ENCODE peak calls at places on chromosomes 5 and 9, in ten cellular contexts. A is AG04450; O is lower lobe of right lung; T is small intestine; I is neural progenitor cell; U is heart left ventricle; P is CD8-positive, alpha-beta T cell; D is ovary; W is cardiac muscle cell; C is prostate gland. K is an unnamed sample. For H3K27me3, the result is how much of the 10 kb centered on the place peaks cover.

GRCh38 chr9:113228130-113228665 is 6.9 kb downstream of the SLC31A1 start:
- DNase-seq in D (no peak), U (no peak), T (peak), A (no peak), P (no peak), O (no peak), W (no peak), C (no peak), I (no peak), K (no peak)

GRCh38 chr5:119453045-119453383 is 717 bp downstream of the HSD17B4 start:
- DNase-seq in I (no peak), A (no peak), W (peak), U (no peak), D (peak), T (peak), O (peak), P (no peak), C (peak), K (no peak)

GRCh38 chr5:139146809-139147742 is 51.1 kb downstream of the SIL1 start:
- DNase-seq in W (peak), D (no peak), T (no peak), A (no peak), I (no peak), O (no peak), C (no peak), P (no peak), U (no peak), K (no peak)

GRCh38 chr9:23081377-23081776 is 634.8 kb downstream of the DMRTA1 start:
- DNase-seq in C (no peak), T (no peak), U (no peak), D (no peak), A (no peak), W (no peak), P (no peak), I (no peak), O (no peak), K (no peak)

GRCh38 chr5:135392256-135392655 is 6.8 kb downstream of the MACROH2A1 start:
- DNase-seq in O (no peak), D (no peak), C (no peak), I (no peak), U (no peak), P (no peak), W (peak), A (no peak), T (peak), K (no peak)

GRCh38 chr5:73380052-73380451 is 68.5 kb downstream of the FOXD1 start:
- DNase-seq in P (no peak), C (no peak), O (no peak), U (no peak), W (peak), D (no peak), I (no peak), A (no peak), T (no peak), K (no peak)

GRCh38 chr5:114361724-114362196 is at the start of gene KCNN2:
- DNase-seq in T (peak), D (peak), O (peak), A (peak), I (peak), C (peak), W (peak), P (no peak), U (peak), K (peak)

GRCh38 chr9:20477940-20478620 is 144.2 kb downstream of the MLLT3 start:
- DNase-seq in P (no peak), U (no peak), A (no peak), W (peak), C (no peak), I (peak), D (no peak), O (no peak), T (no peak), K (no peak)

GRCh38 chr9:117189121-117189520 is 225.7 kb downstream of the ASTN2 start:
- DNase-seq in O (no peak), A (no peak), C (no peak), W (peak), T (no peak), I (no peak), D (no peak), U (no peak), P (no peak), K (no peak)

GRCh38 chr5:135208555-135209494 is 174.8 kb upstream of the PITX1 start:
- DNase-seq in O (no peak), W (peak), I (no peak), D (no peak), A (peak), T (peak), P (no peak), C (no peak), U (no peak), K (no peak)

GRCh38 chr9:5670079-5670478 is 41.2 kb downstream of the RIC1 start:
- DNase-seq in U (no peak), D (no peak), I (no peak), C (no peak), T (no peak), A (no peak), O (no peak), P (no peak), W (no peak), K (no peak)

GRCh38 chr5:78287833-78288232 is 6.7 kb downstream of the AP3B1 start:
- DNase-seq in T (no peak), D (no peak), U (no peak), C (no peak), O (no peak), A (peak), P (no peak), I (no peak), W (peak), K (no peak)

GRCh38 chr9:127578952-127579853 is 32.9 kb upstream of the STXBP1 start:
- DNase-seq in P (peak), T (peak), D (peak), C (peak), U (peak), A (peak), O (peak), I (peak), W (peak), K (peak)

GRCh38 chr5:7392401-7393024 is 3.4 kb upstream of the ADCY2 start:
- DNase-seq in T (peak), O (no peak), C (peak), W (peak), P (no peak), D (no peak), I (peak), A (no peak), U (no peak), K (peak)

GRCh38 chr5:65161655-65162054 is 320.1 kb downstream of the ADAMTS6 start:
- DNase-seq in P (no peak), A (no peak), W (no peak), C (no peak), D (no peak), I (no peak), O (no peak), U (no peak), T (no peak), K (no peak)

GRCh38 chr5:113447651-113448050 is 12.9 kb upstream of the TSSK1B start:
- DNase-seq in C (no peak), T (no peak), O (no peak), D (no peak), U (no peak), I (peak), P (no peak), A (no peak), W (peak), K (no peak)

GRCh38 chr5:54520940-54521339 is 3.4 kb downstream of the SNX18 start:
- DNase-seq in C (no peak), O (no peak), P (no peak), U (no peak), I (no peak), T (no peak), A (no peak), W (peak), D (no peak), K (no peak)

GRCh38 chr9:93288341-93288740 is 104.4 kb downstream of the WNK2 start:
- DNase-seq in A (no peak), U (peak), T (no peak), P (no peak), O (no peak), I (no peak), D (peak), C (no peak), W (no peak), K (no peak)

GRCh38 chr9:91315191-91315590 is 46.5 kb downstream of the AUH start:
- DNase-seq in O (no peak), I (no peak), U (no peak), P (no peak), D (no peak), C (no peak), W (no peak), A (no peak), T (no peak), K (no peak)

GRCh38 chr5:168892618-168893017 is 313.4 kb upstream of the PANK3 start:
- DNase-seq in P (no peak), I (peak), O (no peak), A (no peak), U (no peak), D (no peak), C (no peak), T (no peak), W (no peak), K (no peak)

GRCh38 chr5:168898261-168898911 is 319.2 kb upstream of the PANK3 start:
- DNase-seq in O (no peak), D (no peak), U (no peak), W (no peak), P (no peak), T (no peak), I (no peak), C (no peak), A (no peak), K (no peak)

GRCh38 chr5:168893231-168893630 is 314.1 kb upstream of the PANK3 start:
- DNase-seq in O (no peak), A (no peak), C (no peak), U (no peak), T (no peak), D (no peak), W (no peak), I (no peak), P (no peak), K (no peak)

GRCh38 chr5:168897387-168898122 is 318.4 kb upstream of the PANK3 start:
- DNase-seq in I (no peak), T (no peak), D (no peak), P (no peak), U (no peak), O (no peak), W (no peak), A (no peak), C (no peak), K (no peak)

GRCh38 chr5:168895295-168896019 is 316.3 kb upstream of the PANK3 start:
- DNase-seq in W (no peak), U (no peak), T (no peak), O (no peak), A (no peak), D (no peak), C (no peak), I (no peak), P (no peak), K (no peak)
- H3K27me3 ChIP-seq in W (under half), U (under half), T (under half), O (under half), A (under half), D (under half), C (under half), I (under half), P (under half), K (under half)

GRCh38 chr9:133346021-133346713 is 1.8 kb downstream of the MED22 start:
- DNase-seq in P (no peak), D (no peak), O (peak), W (no peak), A (no peak), C (no peak), U (no peak), I (no peak), T (no peak), K (no peak)
- H3K4me3 ChIP-seq in P (peak), D (peak), O (peak), W (no peak), A (peak), C (peak), U (peak), I (peak), T (no peak), K (peak)

DNA sequence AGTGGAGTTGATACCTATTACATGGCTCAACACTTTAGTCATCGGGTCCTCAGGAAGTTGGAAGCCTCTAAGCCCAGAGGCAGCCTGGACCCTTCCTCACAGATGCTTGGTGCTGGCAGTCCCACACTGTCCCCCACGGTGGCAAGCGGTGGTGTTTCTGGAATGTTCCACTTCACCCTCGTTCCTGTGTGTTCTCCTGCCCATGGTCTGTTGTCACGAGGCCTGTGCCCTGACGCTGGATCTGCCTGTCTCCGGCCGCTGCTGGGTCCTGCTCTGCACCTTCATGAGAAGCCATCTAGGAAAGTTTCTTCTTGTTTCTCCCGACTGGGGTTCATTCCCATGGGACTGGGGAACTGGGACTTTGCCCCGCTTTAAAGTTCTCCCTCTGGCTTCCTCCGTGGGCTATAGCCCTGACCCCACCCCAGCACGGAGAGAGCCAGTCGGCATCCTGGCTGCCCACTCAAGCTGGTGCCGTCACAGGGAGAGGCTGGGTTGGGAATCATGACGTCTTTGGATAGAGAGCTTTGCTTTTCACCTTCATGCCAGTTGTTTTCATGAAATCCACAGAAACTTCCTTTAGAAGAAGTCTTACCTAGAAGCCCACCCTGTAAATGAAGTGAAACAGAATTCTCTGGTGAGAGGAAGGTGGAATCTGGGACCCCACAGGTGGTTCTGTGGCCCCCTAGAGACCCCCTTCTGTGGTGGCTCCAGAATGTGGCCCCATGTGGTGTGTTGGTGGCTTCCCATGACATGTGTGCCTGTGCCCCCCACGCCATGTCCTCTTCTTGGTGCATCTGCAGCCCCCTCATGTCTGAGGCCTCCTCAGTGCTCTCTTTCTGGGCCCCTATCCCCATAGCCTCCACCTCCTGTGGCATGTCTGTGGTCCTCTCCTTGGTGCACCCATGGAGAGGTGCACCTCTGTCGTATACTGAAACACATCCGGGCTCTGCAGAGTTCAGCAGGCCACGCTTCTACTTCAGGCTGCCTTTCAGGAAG is 43.8 kb downstream of the TRIP13 start:
- DNase-seq in A (no peak), T (no peak), I (no peak), D (peak), O (no peak), C (no peak), W (no peak), P (peak), U (no peak), K (peak)
- H3K27me3 ChIP-seq in A (under half), T (under half), I (under half), D (under half), O (under half), C (under half), W (under half), P (under half), U (under half), K (under half)

GRCh38 chr9:3875371-3876132 is 349.8 kb upstream of the RFX3 start:
- DNase-seq in C (no peak), I (no peak), U (no peak), D (no peak), W (peak), T (no peak), P (no peak), A (peak), O (no peak), K (no peak)
- H3K4me3 ChIP-seq in C (no peak), I (no peak), U (no peak), D (no peak), W (no peak), T (no peak), P (no peak), A (no peak), O (no peak), K (no peak)

DNA sequence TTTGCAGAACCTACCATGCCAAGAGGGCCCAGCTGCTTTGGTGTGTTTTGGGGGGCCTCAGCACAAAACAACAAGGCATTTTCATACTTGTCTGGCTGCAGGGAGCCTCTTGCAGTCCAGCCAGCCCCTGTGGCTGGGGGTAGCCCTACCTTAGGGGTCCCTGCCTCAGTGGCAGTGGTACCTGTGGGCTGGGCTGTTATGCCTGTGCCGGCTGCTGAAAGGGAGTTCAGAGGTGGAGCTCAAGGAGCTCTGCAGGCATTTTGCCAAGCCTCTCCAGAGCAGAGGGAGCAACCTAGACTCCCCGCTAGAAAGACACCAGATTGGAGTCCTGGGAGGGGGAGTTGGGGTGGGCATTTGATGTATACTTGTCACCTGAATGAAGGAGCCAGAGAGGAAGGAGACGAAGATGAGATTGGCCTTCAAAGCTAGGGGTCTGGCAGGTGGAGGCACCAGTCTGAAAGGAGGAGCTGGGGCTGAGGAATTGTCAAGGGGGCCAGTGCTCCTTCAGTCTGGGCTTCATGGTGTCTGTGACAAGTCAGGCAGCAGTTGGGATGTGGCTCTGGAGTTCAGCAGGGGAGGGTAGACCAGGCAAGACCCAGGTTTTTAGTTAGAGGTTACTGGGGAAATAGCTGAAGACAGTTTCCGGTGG is 1.5 kb downstream of the SHROOM1 start:
- DNase-seq in U (no peak), O (peak), W (no peak), T (peak), P (no peak), I (no peak), C (no peak), D (peak), A (no peak), K (no peak)
- H3K27me3 ChIP-seq in U (under half), O (under half), W (half or more), T (under half), P (under half), I (half or more), C (under half), D (under half), A (under half), K (under half)

DNA sequence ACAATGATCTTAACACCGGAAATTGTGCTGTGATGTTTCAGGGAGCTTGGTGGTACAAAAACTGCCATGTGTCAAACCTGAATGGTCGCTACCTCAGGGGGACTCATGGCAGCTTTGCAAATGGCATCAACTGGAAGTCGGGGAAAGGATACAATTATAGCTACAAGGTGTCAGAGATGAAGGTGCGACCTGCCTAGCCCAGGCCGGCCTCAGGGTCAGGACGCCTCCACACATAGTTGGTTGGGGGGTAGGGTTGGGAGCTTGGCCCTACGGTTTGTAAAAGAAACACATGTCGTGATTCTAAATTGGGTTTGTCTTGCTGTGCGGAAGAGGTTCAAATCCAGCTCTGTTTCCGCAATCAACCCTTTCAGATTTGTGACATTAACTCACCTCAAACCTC is 6.6 kb downstream of the FCN2 start:
- DNase-seq in D (no peak), W (no peak), T (no peak), I (no peak), C (no peak), U (no peak), A (no peak), O (peak), P (no peak), K (no peak)
- H3K4me3 ChIP-seq in D (no peak), W (no peak), T (no peak), I (no peak), C (no peak), U (no peak), A (no peak), O (no peak), P (no peak), K (no peak)

K was measured in dorsolateral prefrontal cortex.